ENCODE peak calls at places on chromosomes 12 and 14, in seven cellular contexts. One of them, this sample, is unnamed.

GRCh38 chr12:1606021-1606622 is 11.7 kb upstream of the FBXL14 start:
- DNase-seq in cardiac muscle cell: peak
- DNase-seq in astrocyte of the spinal cord: peak
- DNase-seq in NAMALWA: peak
- DNase-seq in SW 1271: peak
- DNase-seq in aorta: peak
- DNase-seq in trophoblast cell: peak
- DNase-seq in this sample: peak

GRCh38 chr12:106669216-106669615 is 86.4 kb downstream of the RFX4 start:
- DNase-seq in cardiac muscle cell: no peak
- DNase-seq in astrocyte of the spinal cord: no peak
- DNase-seq in NAMALWA: no peak
- DNase-seq in SW 1271: no peak
- DNase-seq in aorta: no peak
- DNase-seq in trophoblast cell: no peak
- DNase-seq in this sample: no peak

GRCh38 chr14:99562848-99563748 is 40.9 kb downstream of the CCDC85C start:
- DNase-seq in cardiac muscle cell: peak
- DNase-seq in astrocyte of the spinal cord: peak
- DNase-seq in NAMALWA: no peak
- DNase-seq in SW 1271: no peak
- DNase-seq in aorta: peak
- DNase-seq in trophoblast cell: peak
- DNase-seq in this sample: peak

GRCh38 chr12:6960291-6961277 is 9.4 kb downstream of the PTPN6 start:
- DNase-seq in cardiac muscle cell: no peak
- DNase-seq in astrocyte of the spinal cord: peak
- DNase-seq in NAMALWA: no peak
- DNase-seq in SW 1271: peak
- DNase-seq in aorta: no peak
- DNase-seq in trophoblast cell: peak
- DNase-seq in this sample: no peak

GRCh38 chr14:31690056-31690455 is 128.9 kb downstream of the NUBPL start:
- DNase-seq in cardiac muscle cell: no peak
- DNase-seq in astrocyte of the spinal cord: no peak
- DNase-seq in NAMALWA: no peak
- DNase-seq in SW 1271: no peak
- DNase-seq in aorta: no peak
- DNase-seq in trophoblast cell: no peak
- DNase-seq in this sample: no peak

GRCh38 chr12:112219195-112219594 is 93.8 kb downstream of the TRAFD1 start:
- DNase-seq in cardiac muscle cell: no peak
- DNase-seq in astrocyte of the spinal cord: no peak
- DNase-seq in NAMALWA: no peak
- DNase-seq in SW 1271: no peak
- DNase-seq in aorta: no peak
- DNase-seq in trophoblast cell: no peak
- DNase-seq in this sample: no peak

GRCh38 chr12:123033392-123034021 is 53.0 kb downstream of the ARL6IP4 start:
- DNase-seq in cardiac muscle cell: no peak
- DNase-seq in astrocyte of the spinal cord: no peak
- DNase-seq in NAMALWA: no peak
- DNase-seq in SW 1271: no peak
- DNase-seq in aorta: no peak
- DNase-seq in trophoblast cell: no peak
- DNase-seq in this sample: no peak

GRCh38 chr14:101049942-101050341 is 146.4 kb upstream of the RTL1 start:
- DNase-seq in cardiac muscle cell: no peak
- DNase-seq in astrocyte of the spinal cord: no peak
- DNase-seq in NAMALWA: no peak
- DNase-seq in SW 1271: no peak
- DNase-seq in aorta: peak
- DNase-seq in trophoblast cell: no peak
- DNase-seq in this sample: no peak

GRCh38 chr12:122117979-122118378 is 39.4 kb downstream of the MLXIP start:
- DNase-seq in cardiac muscle cell: no peak
- DNase-seq in astrocyte of the spinal cord: no peak
- DNase-seq in NAMALWA: no peak
- DNase-seq in SW 1271: no peak
- DNase-seq in aorta: no peak
- DNase-seq in trophoblast cell: peak
- DNase-seq in this sample: peak

GRCh38 chr14:104887623-104888488 is 22.8 kb downstream of the CEP170B start:
- DNase-seq in cardiac muscle cell: no peak
- DNase-seq in astrocyte of the spinal cord: no peak
- DNase-seq in NAMALWA: no peak
- DNase-seq in SW 1271: no peak
- DNase-seq in aorta: peak
- DNase-seq in trophoblast cell: no peak
- DNase-seq in this sample: no peak

GRCh38 chr14:68373847-68374582 is 418.9 kb downstream of the ZFP36L1 start:
- DNase-seq in cardiac muscle cell: no peak
- DNase-seq in astrocyte of the spinal cord: no peak
- DNase-seq in NAMALWA: peak
- DNase-seq in SW 1271: no peak
- DNase-seq in aorta: no peak
- DNase-seq in trophoblast cell: no peak
- DNase-seq in this sample: no peak

GRCh38 chr12:95509300-95509699 is 35.3 kb downstream of the METAP2 start:
- DNase-seq in cardiac muscle cell: no peak
- DNase-seq in astrocyte of the spinal cord: no peak
- DNase-seq in NAMALWA: no peak
- DNase-seq in SW 1271: no peak
- DNase-seq in aorta: no peak
- DNase-seq in trophoblast cell: no peak
- DNase-seq in this sample: no peak

GRCh38 chr12:89856431-89856830 is 147.8 kb upstream of the ATP2B1 start:
- DNase-seq in cardiac muscle cell: peak
- DNase-seq in astrocyte of the spinal cord: peak
- DNase-seq in NAMALWA: peak
- DNase-seq in SW 1271: no peak
- DNase-seq in aorta: no peak
- DNase-seq in trophoblast cell: peak
- DNase-seq in this sample: no peak

GRCh38 chr12:132689227-132689626 is 1.8 kb downstream of the PXMP2 start:
- DNase-seq in cardiac muscle cell: no peak
- DNase-seq in astrocyte of the spinal cord: no peak
- DNase-seq in NAMALWA: no peak
- DNase-seq in SW 1271: no peak
- DNase-seq in aorta: no peak
- DNase-seq in trophoblast cell: peak
- DNase-seq in this sample: no peak

GRCh38 chr12:59425798-59426197 is 170.0 kb upstream of the SLC16A7 start:
- DNase-seq in cardiac muscle cell: no peak
- DNase-seq in astrocyte of the spinal cord: no peak
- DNase-seq in NAMALWA: no peak
- DNase-seq in SW 1271: no peak
- DNase-seq in aorta: no peak
- DNase-seq in trophoblast cell: no peak
- DNase-seq in this sample: no peak

GRCh38 chr14:51576899-51577298 is 74.8 kb upstream of the FRMD6 start:
- DNase-seq in cardiac muscle cell: no peak
- DNase-seq in astrocyte of the spinal cord: no peak
- DNase-seq in NAMALWA: no peak
- DNase-seq in SW 1271: no peak
- DNase-seq in aorta: no peak
- DNase-seq in trophoblast cell: no peak
- DNase-seq in this sample: no peak

GRCh38 chr14:24367506-24368214 is at the start of gene NFATC4:
- DNase-seq in cardiac muscle cell: peak
- DNase-seq in astrocyte of the spinal cord: peak
- DNase-seq in NAMALWA: peak
- DNase-seq in SW 1271: no peak
- DNase-seq in aorta: peak
- DNase-seq in trophoblast cell: peak
- DNase-seq in this sample: peak

GRCh38 chr14:67441672-67442071 is 29.7 kb upstream of the PLEK2 start:
- DNase-seq in cardiac muscle cell: no peak
- DNase-seq in astrocyte of the spinal cord: no peak
- DNase-seq in NAMALWA: no peak
- DNase-seq in SW 1271: no peak
- DNase-seq in aorta: no peak
- DNase-seq in trophoblast cell: no peak
- DNase-seq in this sample: no peak

GRCh38 chr12:103560604-103561101 is 26.4 kb upstream of the STAB2 start:
- DNase-seq in cardiac muscle cell: no peak
- DNase-seq in astrocyte of the spinal cord: peak
- DNase-seq in NAMALWA: no peak
- DNase-seq in SW 1271: peak
- DNase-seq in aorta: no peak
- DNase-seq in trophoblast cell: peak
- DNase-seq in this sample: peak

GRCh38 chr12:14275886-14276285 is 89.6 kb upstream of the ATF7IP start:
- DNase-seq in cardiac muscle cell: no peak
- DNase-seq in astrocyte of the spinal cord: no peak
- DNase-seq in NAMALWA: no peak
- DNase-seq in SW 1271: no peak
- DNase-seq in aorta: no peak
- DNase-seq in trophoblast cell: no peak
- DNase-seq in this sample: no peak

GRCh38 chr12:81598205-81598604 is 160.9 kb downstream of the PPFIA2 start:
- DNase-seq in cardiac muscle cell: peak
- DNase-seq in astrocyte of the spinal cord: no peak
- DNase-seq in NAMALWA: peak
- DNase-seq in SW 1271: no peak
- DNase-seq in aorta: no peak
- DNase-seq in trophoblast cell: no peak
- DNase-seq in this sample: no peak

GRCh38 chr12:26091837-26092236 is 33.0 kb downstream of the BHLHE41 start:
- DNase-seq in cardiac muscle cell: peak
- DNase-seq in astrocyte of the spinal cord: peak
- DNase-seq in NAMALWA: no peak
- DNase-seq in SW 1271: no peak
- DNase-seq in aorta: no peak
- DNase-seq in trophoblast cell: peak
- DNase-seq in this sample: no peak

GRCh38 chr12:2138294-2138693 is 85.5 kb downstream of the CACNA1C start:
- DNase-seq in cardiac muscle cell: no peak
- DNase-seq in astrocyte of the spinal cord: no peak
- DNase-seq in NAMALWA: no peak
- DNase-seq in SW 1271: no peak
- DNase-seq in aorta: no peak
- DNase-seq in trophoblast cell: no peak
- DNase-seq in this sample: no peak